ENCODE peak calls at places on chromosome 20, in ten cellular contexts. Z is mesothelial cell of epicardium; O is MCF 10A; B is cerebellar cortex; E is substantia nigra; V is naive B cell; H is stimulated activated CD8-positive, alpha-beta memory T cell treated with anti-CD3 and anti-CD28 coated beads, Interleukin-4, amount 100 ng/mL, for 48 hours; M is fibroblast of mammary gland; T is IMR-90; W is heart left ventricle. Q is an unnamed sample.
A peak's percentile ranks its signal among the peaks of the same experiment; 100 is the strongest.

GRCh38 chr20:25738198-25738597 is 41.5 kb upstream of the ZNF337 start:
- DNase-seq in Z (no peak), O (peak; percentile 3), B (no peak), E (no peak), V (no peak), H (no peak), M (peak; percentile 31), T (peak; percentile 36), W (no peak), Q (no peak)

GRCh38 chr20:32763202-32763999 is 1.2 kb downstream of the DNMT3B start:
- DNase-seq in Z (no peak), O (no peak), B (no peak), E (no peak), V (no peak), H (no peak), M (no peak), T (no peak), W (no peak), Q (no peak)

GRCh38 chr20:34708621-34709043 is 4.5 kb downstream of the TP53INP2 start:
- DNase-seq in Z (peak; percentile 69), O (peak; percentile 33), B (peak; percentile 50), E (peak; percentile 52), V (peak; percentile 69), H (peak; percentile 77), M (peak; percentile 45), T (peak; percentile 16), W (peak; percentile 56), Q (peak; percentile 75)

GRCh38 chr20:61937963-61938838 is 127.5 kb downstream of the TAF4 start:
- DNase-seq in Z (no peak), O (no peak), B (no peak), E (no peak), V (no peak), H (no peak), M (no peak), T (no peak), W (no peak), Q (peak; percentile 22)

GRCh38 chr20:24950128-24950835 is 1.2 kb downstream of the CST7 start:
- DNase-seq in Z (no peak), O (no peak), B (no peak), E (no peak), V (no peak), H (no peak), M (no peak), T (no peak), W (no peak), Q (no peak)

GRCh38 chr20:25257130-25257529 is 9.2 kb downstream of the PYGB start:
- DNase-seq in Z (no peak), O (no peak), B (no peak), E (no peak), V (no peak), H (peak; percentile 10), M (no peak), T (no peak), W (no peak), Q (no peak)

GRCh38 chr20:48761023-48761785 is 66.6 kb downstream of the PREX1 start:
- DNase-seq in Z (no peak), O (no peak), B (no peak), E (no peak), V (no peak), H (peak; percentile 70), M (no peak), T (no peak), W (peak; percentile 46), Q (no peak)

GRCh38 chr20:49948178-49948577 is 12.0 kb downstream of the RNF114 start:
- DNase-seq in Z (no peak), O (no peak), B (no peak), E (no peak), V (no peak), H (no peak), M (no peak), T (peak; percentile 52), W (no peak), Q (no peak)

GRCh38 chr20:43508604-43509040 is 1.1 kb downstream of the L3MBTL1 start:
- DNase-seq in Z (no peak), O (no peak), B (peak; percentile 11), E (no peak), V (no peak), H (no peak), M (no peak), T (no peak), W (no peak), Q (no peak)

GRCh38 chr20:19986419-19986818 is 30.7 kb upstream of the NAA20 start:
- DNase-seq in Z (no peak), O (peak; percentile 58), B (no peak), E (no peak), V (no peak), H (no peak), M (peak; percentile 77), T (peak; percentile 85), W (no peak), Q (no peak)